ENCODE peak calls at places on chromosome 13, in eight cellular contexts. K, A, U, E, N, P, V and Q are unnamed samples.

GRCh38 chr13:112711528-112712265 is 21.9 kb downstream of the ATP11A start:
- DNase-seq in K (no peak), A (peak; percentile 97), U (peak; percentile 99), E (peak; percentile 63), N (peak; percentile 75), P (no peak), V (peak; percentile 95), Q (peak; percentile 43)

GRCh38 chr13:100459747-100460146 is 128.8 kb downstream of the GGACT start:
- DNase-seq in K (no peak), A (no peak), U (no peak), E (no peak), N (no peak), P (no peak), V (no peak), Q (no peak)

GRCh38 chr13:34941835-34942731 is at the start of gene NBEA:
- DNase-seq in K (peak; percentile 44), A (no peak), U (no peak), E (peak; percentile 77), N (peak; percentile 81), P (no peak), V (peak; percentile 91), Q (peak; percentile 91)

GRCh38 chr13:44763604-44764311 is 187.6 kb upstream of the TSC22D1 start:
- DNase-seq in K (no peak), A (peak; percentile 71), U (no peak), E (no peak), N (no peak), P (no peak), V (no peak), Q (peak; percentile 47)

GRCh38 chr13:41386206-41386605 is 71.1 kb upstream of the RGCC start:
- DNase-seq in K (no peak), A (no peak), U (no peak), E (no peak), N (no peak), P (no peak), V (no peak), Q (no peak)

GRCh38 chr13:30752201-30752797 is 17.0 kb downstream of the ALOX5AP start:
- DNase-seq in K (no peak), A (no peak), U (no peak), E (no peak), N (no peak), P (no peak), V (no peak), Q (no peak)

GRCh38 chr13:29562762-29563161 is 32.7 kb downstream of the SLC7A1 start:
- DNase-seq in K (no peak), A (no peak), U (no peak), E (no peak), N (no peak), P (no peak), V (no peak), Q (no peak)

GRCh38 chr13:67231481-67231940 is 1.4 kb upstream of the PCDH9 start:
- DNase-seq in K (no peak), A (no peak), U (no peak), E (peak; percentile 2), N (no peak), P (no peak), V (no peak), Q (no peak)

GRCh38 chr13:66623129-66623528 is 607.0 kb downstream of the PCDH9 start:
- DNase-seq in K (no peak), A (no peak), U (no peak), E (no peak), N (no peak), P (no peak), V (no peak), Q (no peak)

GRCh38 chr13:113537909-113538688 is 46.5 kb upstream of the TFDP1 start:
- DNase-seq in K (no peak), A (no peak), U (no peak), E (no peak), N (no peak), P (no peak), V (peak; percentile 75), Q (no peak)